ENCODE peak calls at places on chromosomes 4 and X, in six cellular contexts. H is T-helper 1 cell, V is GM23338, E is left ventricle myocardium superior, R is heart right ventricle, D is NCI-H2081. X is an unnamed sample.
A peak's percentile ranks its signal among the peaks of the same experiment; 100 is the strongest.

GRCh38 chr4:7185487-7186030 is 6.8 kb upstream of the SORCS2 start:
- DNase-seq in R (no peak), H (no peak), E (no peak), D (no peak), V (no peak), X (no peak)

GRCh38 chrX:134338527-134338926 is 101.5 kb downstream of the CCDC160 start:
- DNase-seq in V (no peak), D (no peak), R (no peak), E (no peak), H (no peak), X (no peak)

GRCh38 chr4:7650606-7651400 is 216.1 kb upstream of the PSAPL1 start:
- DNase-seq in D (no peak), V (peak; percentile 85), E (peak; percentile 25), H (no peak), R (no peak), X (no peak)

GRCh38 chr4:119897260-119897659 is 169.4 kb downstream of the MAD2L1 start:
- DNase-seq in D (peak; percentile 58), H (no peak), V (no peak), R (no peak), E (no peak), X (peak; percentile 62)

GRCh38 chr4:152682143-152682542 is 2.3 kb upstream of the TMEM154 start:
- DNase-seq in E (no peak), R (no peak), H (no peak), V (no peak), D (peak; percentile 4), X (no peak)

GRCh38 chr4:13455411-13455810 is 28.7 kb downstream of the RAB28 start:
- DNase-seq in R (no peak), D (no peak), E (no peak), V (no peak), H (no peak), X (no peak)

GRCh38 chr4:665751-666435 is 8.2 kb downstream of the ATP5ME start:
- DNase-seq in D (no peak), H (no peak), R (no peak), V (no peak), E (peak; percentile 25), X (no peak)

GRCh38 chr4:89539374-89539773 is 231.8 kb upstream of the GPRIN3 start:
- DNase-seq in V (no peak), R (no peak), D (no peak), H (no peak), E (no peak), X (no peak)

GRCh38 chrX:65644621-65645287 is 22.7 kb upstream of the MSN start:
- DNase-seq in E (peak; percentile 87), R (peak; percentile 75), D (no peak), V (no peak), H (no peak), X (peak; percentile 47)

GRCh38 chr4:118036336-118036735 is 2.0 kb downstream of the NDST3 start:
- DNase-seq in D (no peak), R (no peak), H (no peak), E (no peak), V (no peak), X (no peak)

GRCh38 chr4:181971973-181972372 is 271.2 kb upstream of the TENM3 start:
- DNase-seq in H (no peak), V (no peak), D (no peak), E (no peak), R (no peak), X (no peak)

GRCh38 chr4:61199869-61200194 is 294 bp upstream of the ADGRL3 start:
- DNase-seq in H (no peak), D (no peak), E (no peak), V (no peak), R (no peak), X (no peak)

GRCh38 chr4:178738026-178738425 is 1295.8 kb upstream of the AGA start:
- DNase-seq in E (no peak), H (no peak), R (no peak), D (no peak), V (no peak), X (no peak)

GRCh38 chr4:123786955-123787354 is 390.4 kb downstream of the SPRY1 start:
- DNase-seq in V (no peak), E (peak; percentile 69), R (peak; percentile 15), D (no peak), H (no peak), X (no peak)

GRCh38 chrX:84907324-84907946 is 96.2 kb upstream of the APOOL start:
- DNase-seq in V (peak; percentile 42), E (no peak), H (no peak), D (peak; percentile 14), R (no peak), X (no peak)

GRCh38 chr4:100206850-100207249 is 16.6 kb upstream of the DDIT4L start:
- DNase-seq in V (no peak), H (no peak), D (no peak), E (no peak), R (no peak), X (no peak)

X was measured in NCI-H446 treated with DMSO at 0.1 percent for 48 hours.